ENCODE peak calls at places on chromosomes 6 and 20, in five cellular contexts. P, C, O, R and A are unnamed samples.

GRCh38 chr6:39812853-39813533 is 20.8 kb downstream of the DAAM2 start:
- DNase-seq in O (no peak), C (peak), P (no peak), R (peak), A (no peak)

GRCh38 chr6:3355358-3356055 is 96.8 kb downstream of the PSMG4 start:
- DNase-seq in P (no peak), C (no peak), R (peak), O (no peak), A (no peak)

GRCh38 chr6:9103876-9104521 is 668.7 kb upstream of the SLC35B3 start:
- DNase-seq in R (no peak), O (no peak), C (no peak), P (no peak), A (no peak)

GRCh38 chr20:34473262-34473883 is 42.8 kb upstream of the DYNLRB1 start:
- DNase-seq in R (no peak), C (peak), O (peak), P (no peak), A (peak)

GRCh38 chr20:6718660-6719059 is 48.8 kb upstream of the BMP2 start:
- DNase-seq in O (no peak), R (no peak), P (no peak), C (peak), A (no peak)

GRCh38 chr20:3407426-3408250 is at the start of gene DNAAF9:
- DNase-seq in R (peak), P (no peak), C (peak), O (peak), A (peak)

GRCh38 chr20:50762435-50763201 is 31.2 kb downstream of the PARD6B start:
- DNase-seq in P (no peak), R (peak), C (peak), O (peak), A (peak)

GRCh38 chr20:3311623-3312022 is 72.6 kb upstream of the SLC4A11 start:
- DNase-seq in C (no peak), R (no peak), P (no peak), O (peak), A (no peak)

GRCh38 chr20:13904766-13905165 is 85.6 kb downstream of the SEL1L2 start:
- DNase-seq in R (no peak), C (no peak), P (no peak), O (no peak), A (no peak)

GRCh38 chr20:57188056-57188455 is 78.4 kb downstream of the BMP7 start:
- DNase-seq in C (no peak), P (no peak), R (no peak), O (no peak), A (no peak)

GRCh38 chr6:53956068-53956711 is 155.1 kb upstream of the MLIP start:
- DNase-seq in C (peak), O (peak), R (peak), P (no peak), A (peak)

GRCh38 chr6:155248021-155249001 is 15.5 kb upstream of the CLDN20 start:
- DNase-seq in P (no peak), R (peak), O (no peak), C (peak), A (peak)

GRCh38 chr20:21235346-21235712 is 67.8 kb upstream of the XRN2 start:
- DNase-seq in R (no peak), C (no peak), O (no peak), P (no peak), A (no peak)

GRCh38 chr6:153130515-153131036 is 506 bp downstream of the RGS17 start:
- DNase-seq in R (no peak), C (no peak), P (no peak), O (no peak), A (peak)

GRCh38 chr6:33426590-33427563 is 7.0 kb downstream of the SYNGAP1 start:
- DNase-seq in R (peak), O (no peak), P (no peak), C (peak), A (no peak)

GRCh38 chr6:30720738-30721197 is 616 bp downstream of the TUBB start:
- DNase-seq in C (peak), P (peak), O (peak), R (no peak), A (peak)

GRCh38 chr6:53192590-53193232 is 44.1 kb upstream of the GCM1 start:
- DNase-seq in C (no peak), P (no peak), O (no peak), R (no peak), A (no peak)

GRCh38 chr6:121449331-121449730 is 13.9 kb downstream of the GJA1 start:
- DNase-seq in R (no peak), C (no peak), P (no peak), O (no peak), A (no peak)

GRCh38 chr6:4242593-4242992 is 107.2 kb upstream of the ECI2 start:
- DNase-seq in R (no peak), P (no peak), O (no peak), C (no peak), A (no peak)

GRCh38 chr6:157989541-157990289 is 8.1 kb downstream of the SYNJ2 start:
- DNase-seq in R (no peak), P (no peak), C (peak), O (peak), A (no peak)

GRCh38 chr6:27495386-27496135 is 22.7 kb upstream of the ZNF184 start:
- DNase-seq in P (no peak), C (peak), O (peak), R (no peak), A (peak)